ENCODE peak calls at places on chromosome 14, in eight cellular contexts. N, G, F, V, X, D, M and L are unnamed samples.

GRCh38 chr14:31949709-31950108 is 127.4 kb upstream of the ARHGAP5 start:
- DNase-seq in M (no peak), F (no peak), G (no peak), X (no peak), V (no peak), N (no peak), D (no peak), L (no peak)

GRCh38 chr14:68576031-68576430 is 216.8 kb downstream of the ZFP36L1 start:
- DNase-seq in M (no peak), X (no peak), F (peak), D (no peak), V (no peak), G (no peak), N (no peak), L (no peak)

GRCh38 chr14:73386342-73386741 is 72.0 kb downstream of the NUMB start:
- DNase-seq in V (no peak), X (no peak), N (no peak), M (no peak), G (no peak), F (no peak), D (no peak), L (no peak)

GRCh38 chr14:61033024-61033423 is 52.0 kb downstream of the SLC38A6 start:
- DNase-seq in G (no peak), V (no peak), D (peak), N (no peak), M (no peak), X (no peak), F (no peak), L (no peak)

GRCh38 chr14:65249471-65250161 is 147.3 kb upstream of the MAX start:
- DNase-seq in G (peak), X (no peak), D (no peak), M (no peak), N (no peak), V (no peak), F (peak), L (no peak)

GRCh38 chr14:62017651-62018230 is 255.5 kb downstream of the SNAPC1 start:
- DNase-seq in D (no peak), F (no peak), G (no peak), M (no peak), N (no peak), X (no peak), V (no peak), L (no peak)

GRCh38 chr14:77459072-77459723 is 1.3 kb downstream of the AHSA1 start:
- DNase-seq in V (peak), X (peak), D (peak), M (peak), F (peak), G (peak), N (peak), L (peak)

GRCh38 chr14:26398616-26399015 is 199.2 kb downstream of the NOVA1 start:
- DNase-seq in N (no peak), X (no peak), G (no peak), D (no peak), F (no peak), M (no peak), V (no peak), L (no peak)

GRCh38 chr14:78417532-78417931 is 247.4 kb downstream of the NRXN3 start:
- DNase-seq in G (no peak), M (no peak), V (no peak), D (no peak), F (no peak), X (no peak), N (no peak), L (no peak)

DNA sequence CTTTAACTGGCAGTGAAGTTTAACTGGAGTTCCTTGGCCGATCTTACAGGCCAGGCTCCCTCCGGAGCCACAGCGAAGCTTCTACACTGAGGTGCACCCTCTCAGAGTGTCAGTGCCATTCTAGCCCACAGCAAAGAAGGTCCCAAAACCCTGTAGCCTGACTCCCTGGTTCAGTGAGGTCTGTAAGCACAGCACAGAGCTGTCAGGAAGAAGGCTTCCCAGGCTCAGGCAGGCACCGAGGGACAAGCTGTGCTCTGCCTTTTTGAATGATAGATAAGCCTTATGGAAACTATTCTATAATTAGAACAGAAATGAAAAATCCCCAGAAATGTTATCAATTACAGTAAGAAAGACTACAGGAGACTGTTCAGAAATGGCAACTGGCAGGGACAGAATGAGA is 40.2 kb downstream of the MOK start:
- DNase-seq in D (no peak), M (no peak), X (no peak), V (no peak), G (no peak), N (no peak), F (no peak), L (no peak)
- TF ChIP-seq MAX in D (no peak), M (no peak), X (no peak), V (no peak), G (no peak), N (no peak), F (no peak), L (no peak)

DNA sequence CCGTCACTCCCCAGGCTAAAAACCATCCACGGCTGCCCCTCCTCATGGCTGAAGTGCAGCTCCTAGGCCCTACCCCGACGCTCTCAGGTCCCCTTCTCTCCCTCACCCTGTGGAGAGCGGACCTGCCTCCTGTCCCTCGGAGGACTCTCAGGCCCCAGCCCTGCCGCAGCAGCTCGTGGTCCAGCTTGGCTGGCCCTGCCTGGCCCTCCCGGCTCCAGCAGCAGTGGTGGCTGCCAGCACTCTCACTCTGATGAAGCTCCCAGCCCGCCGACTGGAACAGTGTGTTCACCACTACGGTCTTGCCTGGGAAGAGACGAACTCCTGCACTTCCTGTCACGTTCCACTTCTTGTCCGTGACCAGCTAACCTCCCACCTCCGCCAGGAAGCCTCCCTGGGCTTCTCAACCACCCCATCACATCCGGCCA is 11.1 kb downstream of the BAG5 start:
- DNase-seq in F (no peak), G (no peak), M (no peak), V (no peak), D (peak), N (no peak), X (no peak), L (no peak)
- H3K4me3 ChIP-seq in F (no peak), G (no peak), M (no peak), V (no peak), D (no peak), N (no peak), X (no peak), L (no peak)

GRCh38 chr14:99420711-99421110 is 59.9 kb downstream of the SETD3 start:
- DNase-seq in M (no peak), V (peak), D (no peak), G (no peak), X (no peak), N (no peak), F (peak), L (peak)
- TF ChIP-seq MAX in M (no peak), V (no peak), D (no peak), G (no peak), X (no peak), N (no peak), F (no peak), L (no peak)

GRCh38 chr14:67268456-67269115 is 27.4 kb downstream of the PALS1 start:
- DNase-seq in N (no peak), F (no peak), V (peak), M (no peak), G (no peak), X (no peak), D (no peak), L (no peak)
- H3K4me3 ChIP-seq in N (no peak), F (no peak), V (peak), M (no peak), G (no peak), X (no peak), D (no peak), L (no peak)

DNA sequence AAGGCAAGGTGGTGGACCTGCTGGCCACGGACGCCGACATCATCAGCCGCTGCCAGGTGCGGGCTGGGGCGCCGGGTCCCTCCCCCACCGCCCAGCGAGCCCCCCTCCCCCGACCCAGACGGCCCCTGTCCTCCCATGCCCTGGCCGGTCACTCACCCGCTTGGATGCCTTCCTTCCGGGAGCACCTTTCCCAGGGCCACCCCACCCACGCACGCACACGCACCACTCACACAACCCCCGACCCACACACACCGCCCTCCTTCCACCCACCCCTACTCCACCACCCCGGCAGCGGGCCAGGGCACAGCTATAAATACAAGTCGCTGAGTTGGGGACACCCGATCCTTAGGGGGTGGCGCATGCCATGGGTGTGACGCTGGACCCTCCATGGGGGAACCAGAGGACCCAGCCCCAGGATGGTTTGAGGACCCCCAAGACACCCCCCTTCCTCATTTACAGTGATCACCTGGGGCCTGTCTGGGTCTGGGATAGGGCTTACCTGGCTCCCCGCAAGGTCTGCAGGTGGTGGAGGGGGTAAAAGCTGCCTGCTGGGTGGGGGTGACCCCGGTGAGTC is 465 bp downstream of the ADSS1 start:
- DNase-seq in F (peak), M (no peak), X (no peak), G (no peak), N (peak), D (peak), V (peak), L (no peak)
- TF ChIP-seq MAX in F (no peak), M (no peak), X (no peak), G (no peak), N (no peak), D (no peak), V (no peak), L (no peak)

GRCh38 chr14:90058876-90059458 is 2.8 kb upstream of the KCNK13 start:
- DNase-seq in X (no peak), V (no peak), G (no peak), D (no peak), M (no peak), N (no peak), F (no peak), L (no peak)
- H3K4me3 ChIP-seq in X (no peak), V (no peak), G (no peak), D (no peak), M (no peak), N (no peak), F (no peak), L (no peak)

GRCh38 chr14:22900088-22900799 is 17.2 kb downstream of the REM2 start:
- DNase-seq in F (peak), V (peak), N (peak), G (peak), M (peak), X (peak), D (peak), L (peak)
- TF ChIP-seq MAX in F (no peak), V (no peak), N (no peak), G (no peak), M (no peak), X (no peak), D (no peak), L (no peak)

DNA sequence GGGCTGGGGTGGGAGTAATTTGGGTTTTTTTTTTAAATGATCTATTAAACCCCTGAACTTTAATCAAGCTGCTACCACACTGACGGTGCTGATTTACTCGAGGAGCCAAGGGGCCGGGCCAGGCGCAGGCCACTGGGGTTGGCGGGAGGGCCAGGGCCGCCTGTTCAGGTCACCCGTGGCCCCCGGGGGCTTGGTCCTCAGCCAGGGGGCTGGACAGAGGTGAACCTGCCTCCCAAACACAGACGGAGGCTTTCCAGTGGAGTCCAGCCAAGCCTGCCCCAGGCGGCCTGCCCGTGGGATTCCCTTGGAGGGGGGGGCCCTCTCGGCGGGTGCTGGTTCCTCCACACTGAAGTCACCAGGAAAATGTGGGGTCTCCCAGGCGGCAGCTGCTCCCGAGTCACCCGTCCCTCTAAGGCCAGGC is 167.0 kb upstream of the GSC start:
- DNase-seq in G (no peak), N (no peak), D (peak), M (no peak), X (no peak), F (no peak), V (no peak), L (no peak)
- H3K4me3 ChIP-seq in G (no peak), N (no peak), D (no peak), M (no peak), X (no peak), F (no peak), V (no peak), L (no peak)

GRCh38 chr14:100047600-100047999 is 17.6 kb upstream of the EVL start:
- DNase-seq in D (no peak), V (no peak), X (no peak), G (no peak), M (no peak), N (no peak), F (no peak), L (no peak)
- TF ChIP-seq MAX in D (no peak), V (no peak), X (no peak), G (no peak), M (no peak), N (no peak), F (no peak), L (no peak)